ENCODE peak calls at places on chromosomes 4 and X, in nine cellular contexts. M, Q, H, W, A, K, Z, V and N are unnamed samples.

GRCh38 chr4:156191382-156191781 is 237.7 kb upstream of the CTSO start:
- DNase-seq in V (no peak), K (no peak), A (no peak), M (no peak), H (no peak), W (no peak), Q (no peak), Z (peak; percentile 2), N (no peak)

GRCh38 chr4:97185233-97185632 is 958.0 kb downstream of the STPG2 start:
- DNase-seq in A (no peak), W (no peak), Z (no peak), M (no peak), K (no peak), V (no peak), H (no peak), Q (no peak), N (no peak)

GRCh38 chr4:13892739-13893105 is 265.2 kb upstream of the BOD1L1 start:
- DNase-seq in Z (no peak), K (no peak), M (peak; percentile 6), A (no peak), H (no peak), V (no peak), Q (peak; percentile 70), W (no peak), N (no peak)

GRCh38 chr4:129429566-129430339 is 333.8 kb downstream of the C4orf33 start:
- DNase-seq in K (no peak), M (no peak), A (no peak), V (no peak), H (no peak), W (no peak), Z (no peak), Q (no peak), N (no peak)

GRCh38 chr4:41177016-41177415 is 37.3 kb downstream of the APBB2 start:
- DNase-seq in W (no peak), V (no peak), Q (peak; percentile 16), H (no peak), M (peak; percentile 64), K (no peak), Z (peak; percentile 80), A (no peak), N (no peak)

GRCh38 chr4:157045507-157046127 is 30.3 kb upstream of the GLRB start:
- DNase-seq in V (no peak), W (peak; percentile 20), K (no peak), M (peak; percentile 71), A (peak; percentile 53), Q (peak; percentile 54), H (peak; percentile 11), Z (peak; percentile 47), N (peak; percentile 46)

GRCh38 chr4:52059372-52059771 is 8.3 kb downstream of the SPATA18 start:
- DNase-seq in K (no peak), V (no peak), Z (no peak), H (no peak), A (no peak), W (no peak), M (peak; percentile 84), Q (peak; percentile 5), N (no peak)

GRCh38 chr4:152719856-152720556 is 40.2 kb upstream of the TMEM154 start:
- DNase-seq in M (no peak), K (no peak), W (no peak), V (no peak), A (no peak), Q (no peak), Z (no peak), H (no peak), N (no peak)

GRCh38 chrX:698246-698645 is 67.7 kb downstream of the SHOX start:
- DNase-seq in Z (no peak), A (no peak), M (no peak), H (no peak), W (peak; percentile 62), K (no peak), V (no peak), Q (no peak), N (no peak)

GRCh38 chr4:86223472-86223871 is 136.4 kb downstream of the MAPK10 start:
- DNase-seq in K (peak; percentile 66), A (peak; percentile 11), H (peak; percentile 24), V (no peak), Z (peak; percentile 38), Q (peak; percentile 60), W (peak; percentile 56), M (peak; percentile 18), N (peak; percentile 66)

GRCh38 chr4:113666386-113667114 is 95.0 kb downstream of the CAMK2D start:
- DNase-seq in W (no peak), V (no peak), H (no peak), A (no peak), Z (no peak), Q (no peak), K (no peak), M (no peak), N (no peak)

GRCh38 chr4:89249313-89249712 is 58.3 kb downstream of the GPRIN3 start:
- DNase-seq in W (no peak), Z (no peak), V (no peak), M (no peak), A (no peak), H (no peak), K (no peak), Q (no peak), N (no peak)

GRCh38 chr4:7964890-7965662 is 25.4 kb upstream of the AFAP1 start:
- DNase-seq in Q (peak; percentile 58), Z (no peak), M (peak; percentile 35), H (no peak), K (no peak), V (no peak), W (peak; percentile 44), A (no peak), N (no peak)

GRCh38 chrX:19342331-19342906 is 1.3 kb upstream of the PDHA1 start:
- DNase-seq in Q (no peak), V (no peak), H (no peak), W (peak; percentile 15), Z (no peak), M (no peak), A (no peak), K (no peak), N (no peak)

GRCh38 chr4:63717384-63717783 is 691.9 kb downstream of the TECRL start:
- DNase-seq in V (peak; percentile 3), K (no peak), A (peak; percentile 3), W (peak; percentile 34), Q (peak; percentile 45), Z (peak; percentile 21), M (no peak), H (peak; percentile 9), N (no peak)

GRCh38 chr4:150664935-150665334 is 83.0 kb downstream of the MAB21L2 start:
- DNase-seq in K (no peak), W (no peak), A (no peak), V (no peak), Q (peak; percentile 70), H (no peak), M (peak; percentile 48), Z (peak; percentile 7), N (peak; percentile 26)

GRCh38 chr4:147830987-147831386 is 99.1 kb downstream of the ARHGAP10 start:
- DNase-seq in A (no peak), H (no peak), K (no peak), V (no peak), Q (peak; percentile 18), Z (no peak), W (no peak), M (peak; percentile 52), N (no peak)

DNA sequence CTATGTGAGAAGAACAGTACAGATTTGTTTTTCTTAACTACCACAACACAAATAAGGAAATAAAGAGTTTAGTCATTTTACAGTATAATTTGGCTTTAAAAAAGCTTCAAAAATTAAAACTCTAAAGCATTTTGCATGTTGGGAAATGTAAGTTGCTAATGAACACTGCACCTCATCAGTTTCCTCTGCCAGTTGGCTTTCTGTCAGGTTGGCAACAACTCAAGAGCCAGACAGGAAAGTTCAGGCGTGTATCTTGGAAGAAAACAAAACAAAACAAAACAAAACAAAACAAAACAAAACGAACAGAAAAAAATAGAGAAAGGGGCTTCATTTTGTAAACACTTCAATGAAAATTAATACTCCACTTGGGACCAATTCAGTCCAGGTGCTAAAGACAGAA is 236.9 kb downstream of the SCFD2 start:
- DNase-seq in M (peak; percentile 86), V (no peak), Q (no peak), Z (no peak), H (no peak), W (no peak), K (no peak), A (no peak), N (no peak)
- TF ChIP-seq MAX in M (no peak), V (no peak), Q (no peak), Z (no peak), H (no peak), W (no peak), K (no peak), A (no peak), N (no peak)

DNA sequence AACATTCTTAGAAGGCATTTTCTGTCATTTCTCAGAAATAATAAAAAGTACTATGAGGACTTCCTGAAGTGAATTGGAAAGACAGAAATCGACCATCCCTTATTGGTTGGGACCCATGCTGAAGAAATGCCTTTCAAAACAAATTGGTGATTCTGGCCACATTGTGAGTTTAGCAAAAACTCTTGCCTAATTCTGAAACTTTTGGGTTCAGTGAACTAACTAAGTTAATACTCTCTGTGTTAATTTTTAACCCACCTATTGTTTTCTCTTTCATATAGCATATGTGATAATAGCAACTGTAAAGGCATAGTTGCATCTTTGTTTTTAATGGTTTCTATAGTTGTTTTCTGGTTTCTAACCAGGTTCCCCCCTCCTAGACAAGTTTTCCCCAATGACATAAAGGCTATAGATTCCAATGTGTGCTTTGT is 129.3 kb upstream of the FAT1 start:
- DNase-seq in Q (no peak), H (no peak), K (no peak), V (no peak), Z (no peak), A (no peak), M (no peak), W (no peak), N (no peak)
- H3K4me3 ChIP-seq in Q (no peak overlapping the region), H (no peak overlapping the region), K (no peak overlapping the region), V (no peak overlapping the region), Z (no peak overlapping the region), A (no peak overlapping the region), M (no peak overlapping the region), W (no peak overlapping the region), N (no peak overlapping the region)

DNA sequence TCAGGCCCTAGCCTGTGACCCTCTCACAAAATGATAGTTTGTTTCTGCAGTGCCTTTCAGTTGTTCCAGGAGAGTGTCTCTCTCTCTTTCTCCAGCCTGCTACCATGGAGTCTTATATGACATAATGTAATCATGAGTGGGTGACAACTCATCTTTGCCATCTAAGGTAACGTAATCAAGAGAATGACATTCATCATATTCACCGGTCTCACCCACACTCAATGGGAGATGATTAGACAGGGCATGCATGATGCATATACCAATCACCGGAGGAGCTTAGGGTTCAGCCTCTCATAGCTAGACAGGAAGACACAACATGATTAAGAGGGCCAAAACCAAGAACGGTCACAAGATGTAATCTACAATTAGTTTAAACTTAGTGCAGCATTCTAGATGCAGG is 97.1 kb upstream of the FAM9B start:
- DNase-seq in V (no peak), A (no peak), Q (no peak), W (no peak), K (no peak), H (no peak), Z (no peak), M (no peak), N (no peak)
- TF ChIP-seq MAX in V (no peak), A (no peak), Q (no peak), W (no peak), K (no peak), H (no peak), Z (no peak), M (no peak), N (no peak)

DNA sequence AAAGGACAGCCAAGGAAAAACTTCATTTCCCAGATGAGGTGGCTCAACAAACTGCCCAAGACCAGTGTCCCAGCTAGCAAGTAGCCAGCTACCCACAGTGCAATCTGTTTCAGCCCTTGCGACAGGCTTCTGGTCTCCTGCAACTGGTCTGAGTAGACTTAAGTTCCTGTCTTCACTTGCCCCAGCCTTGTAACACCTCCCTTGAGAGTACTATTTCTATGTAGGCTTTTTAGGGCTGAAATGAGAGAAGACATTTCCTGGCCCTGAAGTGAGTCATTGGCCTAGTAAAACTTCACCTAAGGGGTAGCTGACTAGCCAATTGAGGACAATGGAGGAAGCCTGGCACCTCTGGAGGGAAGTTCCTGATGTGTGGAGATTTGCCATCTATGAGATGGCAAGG is 80.1 kb upstream of the STIM2 start:
- DNase-seq in H (no peak), V (no peak), M (peak; percentile 39), A (no peak), K (no peak), Q (no peak), Z (no peak), W (peak; percentile 99), N (no peak)
- H3K4me3 ChIP-seq in H (no peak overlapping the region), V (no peak overlapping the region), M (no peak overlapping the region), A (no peak overlapping the region), K (no peak overlapping the region), Q (no peak overlapping the region), Z (no peak overlapping the region), W (no peak overlapping the region), N (no peak overlapping the region)